ENCODE peak calls at places on chromosomes 12 and 14, in eight cellular contexts. J is adrenal gland; Z is WTC11; U is H1; D is HFF-Myc; X is CD8-positive, alpha-beta T cell; V is astrocyte of the spinal cord; S is RWPE1. O is an unnamed sample.

GRCh38 chr12:45473636-45474035 is 255.9 kb upstream of the ARID2 start:
- DNase-seq in J (no peak), Z (no peak), U (no peak), D (no peak), X (no peak), V (no peak), S (no peak), O (no peak)

GRCh38 chr12:77253321-77253720 is 188.0 kb upstream of the E2F7 start:
- DNase-seq in J (no peak), Z (no peak), U (no peak), D (no peak), X (no peak), V (no peak), S (no peak), O (no peak)

GRCh38 chr12:27838543-27838942 is 58.5 kb upstream of the MANSC4 start:
- DNase-seq in J (no peak), Z (no peak), U (no peak), D (no peak), X (no peak), V (no peak), S (no peak), O (no peak)

GRCh38 chr14:68458840-68459469 is 333.9 kb downstream of the ZFP36L1 start:
- DNase-seq in J (peak; percentile 52), Z (peak; percentile 15), U (no peak), D (no peak), X (no peak), V (peak; percentile 85), S (peak; percentile 78), O (peak; percentile 94)

GRCh38 chr12:100356646-100357223 is at the start of gene SLC17A8:
- DNase-seq in J (no peak), Z (peak; percentile 64), U (peak; percentile 13), D (no peak), X (no peak), V (no peak), S (no peak), O (no peak)

GRCh38 chr12:52404951-52405350 is 1.2 kb downstream of the KRT82 start:
- DNase-seq in J (no peak), Z (no peak), U (no peak), D (no peak), X (no peak), V (no peak), S (no peak), O (no peak)

GRCh38 chr12:12837025-12837872 is 24.1 kb downstream of the DDX47 start:
- DNase-seq in J (peak; percentile 77), Z (peak; percentile 16), U (no peak), D (peak; percentile 58), X (peak; percentile 7), V (peak; percentile 83), S (peak; percentile 69), O (peak; percentile 83)

GRCh38 chr14:23604675-23605170 is 26.1 kb upstream of the JPH4 start:
- DNase-seq in J (no peak), Z (no peak), U (no peak), D (no peak), X (no peak), V (no peak), S (no peak), O (no peak)

GRCh38 chr12:131264625-131265024 is 310.9 kb downstream of the ADGRD1 start:
- DNase-seq in J (no peak), Z (no peak), U (no peak), D (no peak), X (no peak), V (no peak), S (no peak), O (peak; percentile 87)

GRCh38 chr12:103140217-103140616 is 182.7 kb downstream of the ASCL1 start:
- DNase-seq in J (no peak), Z (no peak), U (no peak), D (no peak), X (no peak), V (no peak), S (no peak), O (no peak)

GRCh38 chr12:76264617-76265016 is 83.6 kb downstream of the BBS10 start:
- DNase-seq in J (no peak), Z (no peak), U (no peak), D (no peak), X (no peak), V (no peak), S (peak; percentile 41), O (peak; percentile 19)

GRCh38 chr14:50926851-50927386 is 17.4 kb downstream of the PYGL start:
- DNase-seq in J (peak; percentile 25), Z (no peak), U (no peak), D (no peak), X (no peak), V (no peak), S (no peak), O (no peak)

GRCh38 chr14:72714094-72714493 is 179.8 kb downstream of the DPF3 start:
- DNase-seq in J (no peak), Z (no peak), U (no peak), D (no peak), X (peak; percentile 33), V (no peak), S (no peak), O (no peak)

GRCh38 chr12:103739546-103739945 is 101.5 kb downstream of the NT5DC3 start:
- DNase-seq in J (no peak), Z (no peak), U (no peak), D (no peak), X (no peak), V (no peak), S (no peak), O (no peak)

GRCh38 chr12:65886996-65887395 is 62.7 kb downstream of the HMGA2 start:
- DNase-seq in J (no peak), Z (no peak), U (no peak), D (no peak), X (no peak), V (no peak), S (peak; percentile 45), O (peak; percentile 31)

GRCh38 chr12:65892905-65893304 is 68.6 kb downstream of the HMGA2 start:
- DNase-seq in J (no peak), Z (no peak), U (no peak), D (peak; percentile 66), X (no peak), V (peak; percentile 79), S (peak; percentile 29), O (peak; percentile 43)

GRCh38 chr12:65891219-65891618 is 66.9 kb downstream of the HMGA2 start:
- DNase-seq in J (no peak), Z (no peak), U (no peak), D (no peak), X (no peak), V (peak; percentile 74), S (no peak), O (peak; percentile 37)

GRCh38 chr12:65891987-65892481 is 67.8 kb downstream of the HMGA2 start:
- DNase-seq in J (peak; percentile 93), Z (no peak), U (no peak), D (peak; percentile 94), X (no peak), V (peak; percentile 99), S (peak; percentile 88), O (peak; percentile 97)

DNA sequence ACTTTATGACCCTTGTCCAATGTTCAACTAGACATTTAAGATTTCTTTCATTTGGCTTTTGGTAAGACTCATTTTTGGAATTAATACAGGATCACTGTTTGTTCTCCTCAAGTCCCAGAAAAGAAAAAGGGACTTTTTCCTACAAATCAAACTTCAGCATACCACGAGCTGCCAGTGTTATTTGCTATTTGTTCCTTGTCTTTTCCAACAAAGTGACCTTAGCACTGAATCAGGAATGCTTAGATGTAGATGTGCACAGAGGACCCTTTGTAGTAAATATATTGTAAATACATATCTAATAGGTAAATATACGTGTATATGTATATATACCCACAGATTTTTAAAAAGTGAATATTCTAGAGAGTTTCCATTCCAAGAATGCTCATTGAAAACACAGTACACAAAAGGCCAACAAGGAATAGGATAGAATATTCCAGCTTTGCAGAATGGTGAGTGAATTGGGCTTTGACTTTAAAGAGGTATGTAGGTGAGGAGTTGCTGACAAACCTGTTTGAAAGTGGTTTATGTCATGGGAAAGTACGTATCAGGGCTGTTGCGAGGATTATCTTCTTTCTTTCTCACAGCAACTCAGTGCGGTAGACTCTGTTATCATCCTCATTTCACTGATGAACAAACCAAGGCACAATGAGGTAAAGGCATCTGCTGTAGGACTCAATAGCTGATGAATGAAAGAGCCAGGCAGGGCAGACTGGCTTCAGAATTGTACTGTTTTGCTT is 65.0 kb downstream of the HMGA2 start:
- DNase-seq in J (no peak), Z (no peak), U (no peak), D (no peak), X (no peak), V (no peak), S (no peak), O (no peak)
- TF ChIP-seq CTCF in J (no peak), Z (no peak), U (no peak), D (no peak), X (no peak), V (no peak), S (no peak), O (no peak)

GRCh38 chr12:49296836-49297694 is 2.1 kb downstream of the PRPH start:
- DNase-seq in J (no peak), Z (peak; percentile 80), U (no peak), D (no peak), X (no peak), V (no peak), S (peak; percentile 77), O (peak; percentile 73)
- TF ChIP-seq CTCF in J (no peak), Z (no peak), U (peak; percentile 29), D (no peak), X (peak; percentile 47), V (no peak), S (peak; percentile 50), O (no peak)

DNA sequence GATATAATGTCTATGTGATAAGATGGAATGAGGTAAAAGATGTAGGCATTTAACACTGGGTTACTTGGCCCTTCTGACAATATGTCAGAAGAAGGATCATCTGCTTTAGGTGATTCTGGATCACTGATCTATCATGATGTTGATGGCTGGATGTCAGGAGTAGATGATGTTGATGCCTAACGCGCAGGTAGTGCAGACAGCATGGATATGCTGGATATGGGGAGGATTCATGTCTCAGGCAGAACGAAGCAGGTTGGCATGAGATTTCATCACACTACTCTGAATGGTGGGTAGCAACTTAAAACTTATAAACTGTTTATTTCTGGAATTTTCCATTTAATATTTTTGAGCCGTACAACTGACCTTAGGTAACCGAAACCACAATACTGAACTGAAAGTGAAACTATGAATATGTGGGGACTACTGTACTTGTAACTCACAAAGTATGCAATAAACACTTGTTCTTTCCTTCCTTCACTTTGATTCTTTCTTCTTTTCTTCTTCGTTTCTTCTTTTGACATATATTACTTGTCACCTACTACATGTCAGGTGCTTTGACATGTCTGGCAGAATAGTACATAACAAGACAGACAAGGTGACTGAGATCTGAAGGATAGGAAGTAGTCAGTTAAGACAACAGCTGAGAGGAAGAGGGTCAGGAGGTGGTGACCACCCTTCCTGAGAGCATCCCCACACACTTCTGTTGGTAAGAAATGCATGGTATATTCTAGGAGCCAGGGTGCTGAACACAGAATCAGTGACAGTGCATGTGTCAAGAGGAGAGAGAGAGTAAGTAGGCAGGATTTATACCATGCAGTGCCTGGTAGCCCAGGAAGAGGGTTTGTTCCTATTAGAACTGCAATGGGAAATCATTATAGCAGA is 238.8 kb downstream of the PPFIA2 start:
- DNase-seq in J (no peak), Z (no peak), U (no peak), D (no peak), X (no peak), V (no peak), S (no peak), O (peak; percentile 4)
- TF ChIP-seq CTCF in J (no peak), Z (no peak), U (no peak), D (no peak), X (no peak), V (no peak), S (no peak), O (no peak)

DNA sequence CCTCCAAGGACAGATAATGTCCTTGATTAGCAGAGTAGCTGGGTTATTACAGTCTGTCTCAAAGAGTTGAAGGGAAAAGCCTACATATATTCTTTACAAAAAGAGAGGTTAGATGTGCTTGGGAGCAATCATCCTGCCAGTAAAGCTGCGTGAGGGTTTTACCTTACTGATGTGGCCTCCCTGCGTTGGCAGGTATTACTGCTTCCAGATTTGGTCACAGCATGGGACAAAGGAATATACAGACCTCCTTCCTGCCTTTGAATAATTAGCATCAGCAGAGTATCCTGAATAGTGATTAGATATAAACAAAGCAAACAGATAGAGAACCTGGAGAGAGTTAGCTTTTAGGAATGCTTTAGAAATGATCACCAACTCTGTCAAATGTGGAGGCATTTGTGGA is 69.6 kb downstream of the TMTC2 start:
- DNase-seq in J (no peak), Z (no peak), U (no peak), D (no peak), X (no peak), V (no peak), S (no peak), O (no peak)
- TF ChIP-seq CTCF in J (no peak), Z (no peak), U (no peak), D (no peak), X (no peak), V (no peak), S (no peak), O (no peak)